ENCODE peak calls at places on chromosomes 2 and 18, in five cellular contexts. B is CD4-positive, alpha-beta T cell; G is HCT116; Q is GM12865; C is psoas muscle. S is an unnamed sample.

GRCh38 chr2:120405769-120406119 is 59.8 kb downstream of the INHBB start:
- DNase-seq in C (no peak), Q (no peak), B (no peak), G (no peak), S (no peak)

GRCh38 chr18:68462766-68463165 is 252.1 kb downstream of the TMX3 start:
- DNase-seq in B (no peak), C (no peak), G (no peak), Q (no peak), S (no peak)

GRCh38 chr2:58042486-58042970 is 4.1 kb upstream of the VRK2 start:
- DNase-seq in Q (peak), G (peak), B (no peak), C (no peak), S (no peak)

GRCh38 chr18:35938158-35938557 is 34.3 kb upstream of the RMP24 start:
- DNase-seq in Q (no peak), G (no peak), C (no peak), B (no peak), S (no peak)

GRCh38 chr2:106176446-106177110 is 17.5 kb downstream of the UXS1 start:
- DNase-seq in C (no peak), G (no peak), Q (no peak), B (no peak), S (no peak)

GRCh38 chr2:47230418-47230817 is 75.3 kb upstream of the STPG4 start:
- DNase-seq in G (no peak), C (peak), B (no peak), Q (no peak), S (peak)

GRCh38 chr18:68713131-68713530 is 1.8 kb downstream of the TMX3 start:
- DNase-seq in C (no peak), B (no peak), Q (peak), G (no peak), S (no peak)

GRCh38 chr2:59277656-59278055 is 1036.5 kb upstream of the FANCL start:
- DNase-seq in G (no peak), B (no peak), C (no peak), Q (no peak), S (no peak)

GRCh38 chr2:201467666-201468065 is 16.1 kb downstream of the STRADB start:
- DNase-seq in B (no peak), C (no peak), Q (no peak), G (no peak), S (no peak)

GRCh38 chr18:6406910-6407470 is 7.7 kb downstream of the L3MBTL4 start:
- DNase-seq in G (no peak), B (no peak), C (no peak), Q (no peak), S (no peak)

GRCh38 chr18:79552696-79553095 is 126.9 kb upstream of the CTDP1 start:
- DNase-seq in G (no peak), C (no peak), B (no peak), Q (no peak), S (no peak)

GRCh38 chr2:104755026-104755856 is 98.7 kb upstream of the POU3F3 start:
- DNase-seq in Q (no peak), B (no peak), G (no peak), C (no peak), S (no peak)

GRCh38 chr18:25449046-25449445 is 97.1 kb upstream of the ZNF521 start:
- DNase-seq in G (no peak), C (no peak), B (no peak), Q (no peak), S (no peak)

GRCh38 chr2:57182941-57183340 is 863.7 kb upstream of the VRK2 start:
- DNase-seq in G (no peak), C (no peak), Q (no peak), B (no peak), S (no peak)

GRCh38 chr2:69269330-69269729 is 117.7 kb downstream of the GFPT1 start:
- DNase-seq in C (no peak), G (no peak), Q (no peak), B (no peak), S (no peak)

GRCh38 chr2:88540346-88540745 is 86.9 kb downstream of the EIF2AK3 start:
- DNase-seq in Q (no peak), G (no peak), C (no peak), B (no peak), S (no peak)

GRCh38 chr2:32688511-32688910 is 60.7 kb downstream of the TTC27 start:
- DNase-seq in G (no peak), Q (peak), C (no peak), B (no peak), S (no peak)

GRCh38 chr2:99975386-99975785 is 167.0 kb downstream of the AFF3 start:
- DNase-seq in B (no peak), C (no peak), Q (no peak), G (no peak), S (no peak)

GRCh38 chr2:178886006-178886405 is 78.8 kb upstream of the TTN start:
- DNase-seq in B (no peak), C (no peak), Q (no peak), G (no peak), S (no peak)

GRCh38 chr2:44490726-44491125 is 129.0 kb downstream of the CAMKMT start:
- DNase-seq in B (no peak), C (no peak), Q (no peak), G (no peak), S (no peak)

GRCh38 chr2:11071207-11071606 is 84.1 kb upstream of the SLC66A3 start:
- DNase-seq in Q (peak), B (no peak), G (no peak), C (no peak), S (no peak)

GRCh38 chr18:54926593-54927297 is 32.5 kb downstream of the CCDC68 start:
- DNase-seq in Q (no peak), B (no peak), G (no peak), C (no peak), S (no peak)

GRCh38 chr2:172672999-172673726 is 62.5 kb upstream of the RAPGEF4 start:
- DNase-seq in G (no peak), Q (no peak), B (no peak), C (no peak), S (no peak)

GRCh38 chr2:179595284-179595683 is 266.1 kb downstream of the ZNF385B start:
- DNase-seq in G (no peak), C (no peak), B (no peak), Q (peak), S (no peak)

GRCh38 chr2:37020212-37020886 is 54.0 kb upstream of the STRN start:
- DNase-seq in Q (no peak), C (peak), B (no peak), G (no peak), S (peak)

GRCh38 chr2:216023055-216023648 is 9.8 kb upstream of the MREG start:
- DNase-seq in C (no peak), G (peak), Q (peak), B (peak), S (no peak)

GRCh38 chr2:226478121-226478809 is 321.4 kb downstream of the IRS1 start:
- DNase-seq in B (no peak), C (peak), G (peak), Q (no peak), S (peak)

GRCh38 chr2:226782092-226782713 is 17.4 kb downstream of the IRS1 start:
- DNase-seq in B (no peak), C (no peak), G (no peak), Q (no peak), S (no peak)

GRCh38 chr2:219244789-219245147 is 476 bp downstream of the GLB1L start:
- DNase-seq in G (no peak), B (no peak), C (no peak), Q (no peak), S (no peak)

GRCh38 chr2:100334929-100335328 is 12.6 kb upstream of the LONRF2 start:
- DNase-seq in Q (no peak), C (no peak), G (no peak), B (no peak), S (no peak)

GRCh38 chr2:196170202-196170680 is 1.1 kb downstream of the STK17B start:
- DNase-seq in G (no peak), B (peak), Q (peak), C (no peak), S (no peak)

GRCh38 chr2:121285077-121285449 is at the start of gene TFCP2L1:
- DNase-seq in B (no peak), C (no peak), G (no peak), Q (no peak), S (no peak)

GRCh38 chr2:236653863-236654262 is 84.2 kb downstream of the ACKR3 start:
- DNase-seq in G (no peak), Q (no peak), C (no peak), B (no peak), S (no peak)

GRCh38 chr2:128978155-128978707 is 659.6 kb upstream of the HS6ST1 start:
- DNase-seq in G (no peak), C (no peak), B (no peak), Q (no peak), S (no peak)

GRCh38 chr2:191933307-191934105 is 86.6 kb upstream of the CAVIN2 start:
- DNase-seq in G (no peak), B (no peak), C (no peak), Q (peak), S (no peak)

GRCh38 chr2:95296036-95296435 is 1.1 kb upstream of the KCNIP3 start:
- DNase-seq in B (no peak), G (no peak), C (no peak), Q (no peak), S (no peak)

GRCh38 chr2:111954602-111955332 is 56.4 kb downstream of the MERTK start:
- DNase-seq in Q (no peak), C (peak), G (no peak), B (no peak), S (no peak)

DNA sequence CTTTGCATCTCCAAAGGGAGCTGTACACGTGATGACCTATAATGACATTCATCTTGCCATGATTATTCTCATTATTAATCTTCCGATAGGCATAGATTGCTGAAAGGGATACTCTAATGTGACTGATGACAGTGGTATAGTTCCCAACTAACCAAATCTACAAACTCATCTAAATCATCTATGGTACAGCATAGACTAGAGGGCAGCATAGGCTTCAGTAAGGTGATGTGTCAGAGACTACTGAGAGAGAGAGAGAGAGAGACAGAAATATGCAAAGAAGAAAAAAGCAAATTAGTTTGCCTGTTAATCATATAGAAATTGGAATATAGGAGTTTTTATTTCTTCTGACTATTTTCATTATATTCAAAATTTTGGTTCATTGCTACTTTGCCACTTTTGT is 89.3 kb downstream of the CSRNP3 start:
- DNase-seq in C (no peak), B (no peak), G (no peak), Q (no peak), S (no peak)
- TF ChIP-seq CTCF in C (no peak), B (no peak), G (no peak), Q (no peak), S (no peak)

GRCh38 chr2:209553913-209554312 is 130.1 kb downstream of the MAP2 start:
- DNase-seq in Q (no peak), G (no peak), B (no peak), C (no peak), S (no peak)
- TF ChIP-seq CTCF in Q (no peak), G (no peak), B (no peak), C (no peak), S (no peak)

DNA sequence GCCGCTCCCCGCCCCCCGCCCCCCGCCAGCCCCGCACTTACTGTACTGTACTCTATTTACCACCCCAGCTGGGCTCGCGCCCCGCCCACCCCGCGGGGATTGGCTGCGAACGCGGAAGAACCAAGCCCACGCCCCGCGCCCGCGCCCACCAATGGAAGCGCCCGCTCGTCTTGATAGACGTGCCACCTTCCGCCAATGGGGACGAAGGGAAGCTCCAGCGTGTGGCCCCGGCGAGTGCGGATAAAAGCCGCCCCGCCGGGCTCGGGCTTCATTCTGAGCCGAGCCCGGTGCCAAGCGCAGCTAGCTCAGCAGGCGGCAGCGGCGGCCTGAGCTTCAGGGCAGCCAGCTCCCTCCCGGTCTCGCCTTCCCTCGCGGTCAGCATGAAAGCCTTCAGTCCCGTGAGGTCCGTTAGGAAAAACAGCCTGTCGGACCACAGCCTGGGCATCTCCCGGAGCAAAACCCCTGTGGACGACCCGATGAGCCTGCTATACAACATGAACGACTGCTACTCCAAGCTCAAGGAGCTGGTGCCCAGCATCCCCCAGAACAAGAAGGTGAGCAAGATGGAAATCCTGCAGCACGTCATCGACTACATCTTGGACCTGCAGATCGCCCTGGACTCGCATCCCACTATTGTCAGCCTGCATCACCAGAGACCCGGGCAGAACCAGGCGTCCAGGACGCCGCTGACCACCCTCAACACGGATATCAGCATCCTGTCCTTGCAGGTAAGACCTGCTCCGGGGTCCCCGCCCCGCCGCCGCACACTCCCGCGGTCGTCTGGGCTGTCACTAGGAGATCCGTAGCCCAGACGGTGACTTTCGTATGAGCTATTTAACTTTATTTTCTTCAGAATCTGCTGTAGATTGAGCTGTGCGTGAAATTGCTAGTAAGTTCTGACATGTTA is at the start of gene ID2:
- DNase-seq in B (peak), G (peak), C (peak), Q (peak), S (peak)
- TF ChIP-seq CTCF in B (no peak), G (no peak), C (no peak), Q (no peak), S (no peak)

DNA sequence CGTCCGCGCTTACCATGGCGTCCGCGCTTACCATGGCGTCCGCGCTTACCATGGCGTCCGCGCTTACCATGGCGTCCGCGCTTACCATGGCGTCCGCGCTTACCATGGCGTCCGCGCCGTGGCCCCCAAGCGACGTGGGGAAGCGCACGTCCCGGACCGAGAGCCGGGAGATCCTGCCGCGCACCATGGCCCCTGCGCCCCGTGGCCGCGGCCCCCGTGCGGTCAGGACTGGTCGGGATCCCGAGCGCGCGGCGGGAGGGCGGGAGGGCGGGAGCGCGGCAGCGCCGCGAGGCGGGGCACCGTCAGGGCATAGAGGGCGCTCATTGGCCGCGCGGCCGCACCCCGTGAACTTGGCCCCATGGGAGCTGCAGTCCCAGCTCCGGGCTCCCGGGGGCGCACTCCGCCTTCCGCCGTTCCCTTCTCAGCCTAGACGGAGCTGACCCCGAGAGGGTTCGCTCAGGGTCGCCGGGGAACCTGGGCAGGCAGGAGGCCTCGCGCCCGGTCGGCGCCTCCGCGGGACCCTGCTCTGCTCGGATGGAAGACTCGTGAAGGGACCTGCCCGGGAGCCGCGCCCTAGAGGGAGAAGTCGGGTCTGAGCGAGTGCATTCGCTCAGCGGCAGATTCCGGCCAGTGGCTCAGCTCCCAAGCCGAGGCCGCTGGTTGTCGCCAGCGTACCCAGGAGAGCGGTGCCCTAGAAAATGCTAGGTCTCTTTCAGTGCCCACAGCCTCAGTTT is at the start of gene ENOSF1:
- DNase-seq in G (peak), C (peak), B (peak), Q (peak), S (peak)
- TF ChIP-seq CTCF in G (peak), C (peak), B (peak), Q (peak), S (peak)